ENCODE peak calls at places on chromosome 11, in four cellular contexts. One of them, this sample, is unnamed.

GRCh38 chr11:47552086-47552580 is 799 bp downstream of the CELF1 start:
- DNase-seq in transverse colon: no peak
- DNase-seq in activated T-cell treated with anti-CD3 and anti-CD28 coated beads for 1 hour: no peak
- DNase-seq in HCT116: no peak
- DNase-seq in this sample: no peak

GRCh38 chr11:120112174-120112796 is 25.6 kb downstream of the TRIM29 start:
- DNase-seq in HCT116: no peak
- DNase-seq in transverse colon: no peak
- DNase-seq in activated T-cell treated with anti-CD3 and anti-CD28 coated beads for 1 hour: no peak
- DNase-seq in this sample: no peak

GRCh38 chr11:47917643-47918369 is 62.6 kb upstream of the PTPRJ start:
- DNase-seq in HCT116: peak
- DNase-seq in transverse colon: peak
- DNase-seq in activated T-cell treated with anti-CD3 and anti-CD28 coated beads for 1 hour: no peak
- DNase-seq in this sample: peak

GRCh38 chr11:119461250-119461963 is 38.4 kb upstream of the THY1 start:
- DNase-seq in HCT116: no peak
- DNase-seq in transverse colon: no peak
- DNase-seq in activated T-cell treated with anti-CD3 and anti-CD28 coated beads for 1 hour: no peak
- DNase-seq in this sample: no peak

GRCh38 chr11:116857316-116857715 is 19.9 kb upstream of the APOA1 start:
- DNase-seq in transverse colon: no peak
- DNase-seq in activated T-cell treated with anti-CD3 and anti-CD28 coated beads for 1 hour: no peak
- DNase-seq in HCT116: no peak
- DNase-seq in this sample: no peak

GRCh38 chr11:69504127-69504526 is 22.7 kb downstream of the LINC01488 start:
- DNase-seq in HCT116: no peak
- DNase-seq in transverse colon: no peak
- DNase-seq in activated T-cell treated with anti-CD3 and anti-CD28 coated beads for 1 hour: no peak
- DNase-seq in this sample: no peak

GRCh38 chr11:122850076-122850631 is 11.9 kb downstream of the CRTAM start:
- DNase-seq in transverse colon: no peak
- DNase-seq in activated T-cell treated with anti-CD3 and anti-CD28 coated beads for 1 hour: no peak
- DNase-seq in HCT116: no peak
- DNase-seq in this sample: no peak

GRCh38 chr11:61718613-61719302 is 33.7 kb upstream of the MYRF start:
- DNase-seq in HCT116: no peak
- DNase-seq in transverse colon: no peak
- DNase-seq in activated T-cell treated with anti-CD3 and anti-CD28 coated beads for 1 hour: no peak
- DNase-seq in this sample: no peak

GRCh38 chr11:17564687-17565042 is 17.6 kb downstream of the OTOG start:
- DNase-seq in activated T-cell treated with anti-CD3 and anti-CD28 coated beads for 1 hour: no peak
- DNase-seq in transverse colon: no peak
- DNase-seq in HCT116: no peak
- DNase-seq in this sample: no peak

GRCh38 chr11:78212586-78213371 is 24.1 kb downstream of the USP35 start:
- DNase-seq in transverse colon: no peak
- DNase-seq in activated T-cell treated with anti-CD3 and anti-CD28 coated beads for 1 hour: no peak
- DNase-seq in HCT116: no peak
- DNase-seq in this sample: no peak

GRCh38 chr11:45313211-45313865 is 27.2 kb upstream of the SYT13 start:
- DNase-seq in HCT116: no peak
- DNase-seq in transverse colon: no peak
- DNase-seq in activated T-cell treated with anti-CD3 and anti-CD28 coated beads for 1 hour: no peak
- DNase-seq in this sample: no peak

GRCh38 chr11:8650401-8650990 is 32.0 kb downstream of the TRIM66 start:
- DNase-seq in HCT116: no peak
- DNase-seq in transverse colon: no peak
- DNase-seq in activated T-cell treated with anti-CD3 and anti-CD28 coated beads for 1 hour: no peak
- DNase-seq in this sample: no peak

GRCh38 chr11:12270215-12270797 is 107.1 kb upstream of the PARVA start:
- DNase-seq in activated T-cell treated with anti-CD3 and anti-CD28 coated beads for 1 hour: no peak
- DNase-seq in HCT116: no peak
- DNase-seq in transverse colon: no peak
- DNase-seq in this sample: no peak

GRCh38 chr11:117930208-117930570 is 987 bp upstream of the TMPRSS13 start:
- DNase-seq in HCT116: no peak
- DNase-seq in transverse colon: no peak
- DNase-seq in activated T-cell treated with anti-CD3 and anti-CD28 coated beads for 1 hour: no peak
- DNase-seq in this sample: no peak

GRCh38 chr11:1192741-1193325 is 30.0 kb upstream of the MUC5B start:
- DNase-seq in HCT116: no peak
- DNase-seq in activated T-cell treated with anti-CD3 and anti-CD28 coated beads for 1 hour: no peak
- DNase-seq in transverse colon: no peak
- DNase-seq in this sample: peak

GRCh38 chr11:15742626-15743243 is 613.6 kb downstream of the SOX6 start:
- DNase-seq in activated T-cell treated with anti-CD3 and anti-CD28 coated beads for 1 hour: no peak
- DNase-seq in HCT116: no peak
- DNase-seq in transverse colon: no peak
- DNase-seq in this sample: no peak

GRCh38 chr11:61054927-61055562 is 47.2 kb upstream of the CD5 start:
- DNase-seq in activated T-cell treated with anti-CD3 and anti-CD28 coated beads for 1 hour: no peak
- DNase-seq in HCT116: no peak
- DNase-seq in transverse colon: no peak
- DNase-seq in this sample: no peak

GRCh38 chr11:88320149-88320559 is 17.4 kb downstream of the CTSC start:
- DNase-seq in HCT116: no peak
- DNase-seq in activated T-cell treated with anti-CD3 and anti-CD28 coated beads for 1 hour: no peak
- DNase-seq in transverse colon: no peak
- DNase-seq in this sample: no peak

GRCh38 chr11:106482920-106483761 is 405.7 kb downstream of the AASDHPPT start:
- DNase-seq in transverse colon: no peak
- DNase-seq in activated T-cell treated with anti-CD3 and anti-CD28 coated beads for 1 hour: no peak
- DNase-seq in HCT116: no peak
- DNase-seq in this sample: no peak

This sample was measured in Peyer's patch.